ENCODE peak calls at places on chromosome 12, in eight cellular contexts. One of them, this sample, is unnamed.

GRCh38 chr12:63913929-63914328 is 69.4 kb downstream of the SRGAP1 start:
- DNase-seq in SW 1271: no peak
- DNase-seq in NCI-H1092 treated with DMSO at 0.1 percent for 48 hours: peak
- DNase-seq in left cardiac atrium: no peak
- DNase-seq in stimulated activated CD4-positive, alpha-beta T cell treated with anti-CD3 and anti-CD28 coated beads, TNF-alpha, amount 100 ng/mL, for 4 hours: no peak
- DNase-seq in CD4-positive, alpha-beta T cell: no peak
- DNase-seq in A549: no peak
- DNase-seq in pancreas: no peak
- DNase-seq in this sample: no peak

GRCh38 chr12:110249716-110250225 is 31.3 kb upstream of the ATP2A2 start:
- DNase-seq in stimulated activated CD4-positive, alpha-beta T cell treated with anti-CD3 and anti-CD28 coated beads, TNF-alpha, amount 100 ng/mL, for 4 hours: no peak
- DNase-seq in A549: peak
- DNase-seq in CD4-positive, alpha-beta T cell: no peak
- DNase-seq in pancreas: no peak
- DNase-seq in NCI-H1092 treated with DMSO at 0.1 percent for 48 hours: no peak
- DNase-seq in SW 1271: no peak
- DNase-seq in left cardiac atrium: peak
- DNase-seq in this sample: peak

GRCh38 chr12:51970904-51971646 is 19.6 kb downstream of the ACVR1B start:
- DNase-seq in pancreas: no peak
- DNase-seq in stimulated activated CD4-positive, alpha-beta T cell treated with anti-CD3 and anti-CD28 coated beads, TNF-alpha, amount 100 ng/mL, for 4 hours: no peak
- DNase-seq in CD4-positive, alpha-beta T cell: peak
- DNase-seq in SW 1271: no peak
- DNase-seq in A549: peak
- DNase-seq in left cardiac atrium: no peak
- DNase-seq in NCI-H1092 treated with DMSO at 0.1 percent for 48 hours: no peak
- DNase-seq in this sample: no peak

GRCh38 chr12:46669720-46670119 is 156.1 kb downstream of the SLC38A4 start:
- DNase-seq in CD4-positive, alpha-beta T cell: no peak
- DNase-seq in pancreas: no peak
- DNase-seq in stimulated activated CD4-positive, alpha-beta T cell treated with anti-CD3 and anti-CD28 coated beads, TNF-alpha, amount 100 ng/mL, for 4 hours: no peak
- DNase-seq in NCI-H1092 treated with DMSO at 0.1 percent for 48 hours: no peak
- DNase-seq in A549: no peak
- DNase-seq in left cardiac atrium: no peak
- DNase-seq in SW 1271: no peak
- DNase-seq in this sample: no peak

GRCh38 chr12:78674311-78675085 is 190.1 kb upstream of the SYT1 start:
- DNase-seq in stimulated activated CD4-positive, alpha-beta T cell treated with anti-CD3 and anti-CD28 coated beads, TNF-alpha, amount 100 ng/mL, for 4 hours: no peak
- DNase-seq in left cardiac atrium: no peak
- DNase-seq in NCI-H1092 treated with DMSO at 0.1 percent for 48 hours: no peak
- DNase-seq in pancreas: no peak
- DNase-seq in SW 1271: no peak
- DNase-seq in A549: no peak
- DNase-seq in CD4-positive, alpha-beta T cell: no peak
- DNase-seq in this sample: no peak

GRCh38 chr12:26188132-26188531 is 7.2 kb upstream of the SSPN start:
- DNase-seq in stimulated activated CD4-positive, alpha-beta T cell treated with anti-CD3 and anti-CD28 coated beads, TNF-alpha, amount 100 ng/mL, for 4 hours: no peak
- DNase-seq in pancreas: no peak
- DNase-seq in CD4-positive, alpha-beta T cell: no peak
- DNase-seq in left cardiac atrium: no peak
- DNase-seq in A549: no peak
- DNase-seq in SW 1271: no peak
- DNase-seq in NCI-H1092 treated with DMSO at 0.1 percent for 48 hours: no peak
- DNase-seq in this sample: no peak

GRCh38 chr12:54544743-54545142 is 4.7 kb upstream of the PDE1B start:
- DNase-seq in SW 1271: no peak
- DNase-seq in NCI-H1092 treated with DMSO at 0.1 percent for 48 hours: no peak
- DNase-seq in left cardiac atrium: no peak
- DNase-seq in stimulated activated CD4-positive, alpha-beta T cell treated with anti-CD3 and anti-CD28 coated beads, TNF-alpha, amount 100 ng/mL, for 4 hours: no peak
- DNase-seq in CD4-positive, alpha-beta T cell: no peak
- DNase-seq in pancreas: no peak
- DNase-seq in A549: no peak
- DNase-seq in this sample: no peak

GRCh38 chr12:87406926-87407325 is 622.3 kb downstream of the C12orf50 start:
- DNase-seq in NCI-H1092 treated with DMSO at 0.1 percent for 48 hours: no peak
- DNase-seq in SW 1271: no peak
- DNase-seq in stimulated activated CD4-positive, alpha-beta T cell treated with anti-CD3 and anti-CD28 coated beads, TNF-alpha, amount 100 ng/mL, for 4 hours: no peak
- DNase-seq in A549: no peak
- DNase-seq in left cardiac atrium: no peak
- DNase-seq in pancreas: no peak
- DNase-seq in CD4-positive, alpha-beta T cell: no peak
- DNase-seq in this sample: no peak

GRCh38 chr12:70619471-70620152 is 17.6 kb downstream of the PTPRB start:
- DNase-seq in NCI-H1092 treated with DMSO at 0.1 percent for 48 hours: no peak
- DNase-seq in CD4-positive, alpha-beta T cell: no peak
- DNase-seq in left cardiac atrium: no peak
- DNase-seq in SW 1271: no peak
- DNase-seq in pancreas: no peak
- DNase-seq in A549: no peak
- DNase-seq in stimulated activated CD4-positive, alpha-beta T cell treated with anti-CD3 and anti-CD28 coated beads, TNF-alpha, amount 100 ng/mL, for 4 hours: no peak
- DNase-seq in this sample: no peak

GRCh38 chr12:26092706-26093105 is 32.1 kb downstream of the BHLHE41 start:
- DNase-seq in left cardiac atrium: no peak
- DNase-seq in SW 1271: no peak
- DNase-seq in A549: no peak
- DNase-seq in CD4-positive, alpha-beta T cell: no peak
- DNase-seq in NCI-H1092 treated with DMSO at 0.1 percent for 48 hours: no peak
- DNase-seq in pancreas: no peak
- DNase-seq in stimulated activated CD4-positive, alpha-beta T cell treated with anti-CD3 and anti-CD28 coated beads, TNF-alpha, amount 100 ng/mL, for 4 hours: no peak
- DNase-seq in this sample: no peak

GRCh38 chr12:44960856-44961255 is 84.7 kb upstream of the NELL2 start:
- DNase-seq in stimulated activated CD4-positive, alpha-beta T cell treated with anti-CD3 and anti-CD28 coated beads, TNF-alpha, amount 100 ng/mL, for 4 hours: no peak
- DNase-seq in pancreas: no peak
- DNase-seq in SW 1271: no peak
- DNase-seq in NCI-H1092 treated with DMSO at 0.1 percent for 48 hours: no peak
- DNase-seq in A549: peak
- DNase-seq in left cardiac atrium: no peak
- DNase-seq in CD4-positive, alpha-beta T cell: no peak
- DNase-seq in this sample: no peak

GRCh38 chr12:117685115-117685926 is 283.5 kb downstream of the KSR2 start:
- DNase-seq in NCI-H1092 treated with DMSO at 0.1 percent for 48 hours: no peak
- DNase-seq in CD4-positive, alpha-beta T cell: no peak
- DNase-seq in left cardiac atrium: peak
- DNase-seq in stimulated activated CD4-positive, alpha-beta T cell treated with anti-CD3 and anti-CD28 coated beads, TNF-alpha, amount 100 ng/mL, for 4 hours: no peak
- DNase-seq in SW 1271: no peak
- DNase-seq in A549: peak
- DNase-seq in pancreas: peak
- DNase-seq in this sample: peak

GRCh38 chr12:108355069-108355468 is 16.0 kb upstream of the CMKLR1 start:
- DNase-seq in NCI-H1092 treated with DMSO at 0.1 percent for 48 hours: no peak
- DNase-seq in pancreas: no peak
- DNase-seq in stimulated activated CD4-positive, alpha-beta T cell treated with anti-CD3 and anti-CD28 coated beads, TNF-alpha, amount 100 ng/mL, for 4 hours: no peak
- DNase-seq in A549: no peak
- DNase-seq in CD4-positive, alpha-beta T cell: no peak
- DNase-seq in SW 1271: no peak
- DNase-seq in left cardiac atrium: no peak
- DNase-seq in this sample: no peak

GRCh38 chr12:7139213-7139612 is 9.0 kb downstream of the CLSTN3 start:
- DNase-seq in SW 1271: no peak
- DNase-seq in NCI-H1092 treated with DMSO at 0.1 percent for 48 hours: no peak
- DNase-seq in stimulated activated CD4-positive, alpha-beta T cell treated with anti-CD3 and anti-CD28 coated beads, TNF-alpha, amount 100 ng/mL, for 4 hours: no peak
- DNase-seq in left cardiac atrium: no peak
- DNase-seq in pancreas: no peak
- DNase-seq in A549: no peak
- DNase-seq in CD4-positive, alpha-beta T cell: no peak
- DNase-seq in this sample: no peak

GRCh38 chr12:2963760-2964292 is 4.6 kb downstream of the TEAD4 start:
- DNase-seq in left cardiac atrium: peak
- DNase-seq in SW 1271: no peak
- DNase-seq in pancreas: no peak
- DNase-seq in stimulated activated CD4-positive, alpha-beta T cell treated with anti-CD3 and anti-CD28 coated beads, TNF-alpha, amount 100 ng/mL, for 4 hours: no peak
- DNase-seq in NCI-H1092 treated with DMSO at 0.1 percent for 48 hours: no peak
- DNase-seq in A549: no peak
- DNase-seq in CD4-positive, alpha-beta T cell: no peak
- DNase-seq in this sample: peak

GRCh38 chr12:8697476-8698131 is at the start of gene RIMKLB:
- DNase-seq in left cardiac atrium: peak
- DNase-seq in pancreas: peak
- DNase-seq in stimulated activated CD4-positive, alpha-beta T cell treated with anti-CD3 and anti-CD28 coated beads, TNF-alpha, amount 100 ng/mL, for 4 hours: peak
- DNase-seq in A549: peak
- DNase-seq in CD4-positive, alpha-beta T cell: peak
- DNase-seq in NCI-H1092 treated with DMSO at 0.1 percent for 48 hours: peak
- DNase-seq in SW 1271: peak
- DNase-seq in this sample: peak

GRCh38 chr12:127613056-127613455 is 653.9 kb upstream of the TMEM132C start:
- DNase-seq in CD4-positive, alpha-beta T cell: no peak
- DNase-seq in left cardiac atrium: no peak
- DNase-seq in SW 1271: no peak
- DNase-seq in pancreas: peak
- DNase-seq in A549: no peak
- DNase-seq in stimulated activated CD4-positive, alpha-beta T cell treated with anti-CD3 and anti-CD28 coated beads, TNF-alpha, amount 100 ng/mL, for 4 hours: no peak
- DNase-seq in NCI-H1092 treated with DMSO at 0.1 percent for 48 hours: no peak
- DNase-seq in this sample: no peak

GRCh38 chr12:49974231-49974675 is 1.5 kb downstream of the AQP6 start:
- DNase-seq in CD4-positive, alpha-beta T cell: no peak
- DNase-seq in pancreas: peak
- DNase-seq in NCI-H1092 treated with DMSO at 0.1 percent for 48 hours: peak
- DNase-seq in stimulated activated CD4-positive, alpha-beta T cell treated with anti-CD3 and anti-CD28 coated beads, TNF-alpha, amount 100 ng/mL, for 4 hours: no peak
- DNase-seq in left cardiac atrium: peak
- DNase-seq in SW 1271: no peak
- DNase-seq in A549: peak
- DNase-seq in this sample: peak

This sample was measured in psoas muscle.